ENCODE peak calls at places on chromosomes 6 and 20, in six cellular contexts. B is mesendoderm, F is H1, J is neuronal stem cell, X is H9, M is mesenchymal stem cell. Z is an unnamed sample.

GRCh38 chr6:19312291-19312978 is 524.7 kb upstream of the ID4 start:
- DNase-seq in B (peak), F (peak), J (peak), X (peak), M (no peak), Z (no peak)

GRCh38 chr6:106574729-106575458 is 54.4 kb downstream of the RTN4IP1 start:
- DNase-seq in B (peak), F (no peak), J (peak), X (no peak), M (peak), Z (peak)

GRCh38 chr6:16619777-16620176 is 141.5 kb downstream of the ATXN1 start:
- DNase-seq in B (no peak), F (no peak), J (no peak), X (no peak), M (no peak), Z (no peak)

GRCh38 chr6:107574856-107575255 is 84.9 kb downstream of the SOBP start:
- DNase-seq in B (no peak), F (no peak), J (no peak), X (no peak), M (no peak), Z (no peak)

GRCh38 chr20:47606414-47607207 is 104.9 kb downstream of the NCOA3 start:
- DNase-seq in B (no peak), F (no peak), J (no peak), X (no peak), M (no peak), Z (no peak)

GRCh38 chr20:50057409-50058053 is 55.4 kb downstream of the UBE2V1 start:
- DNase-seq in B (no peak), F (no peak), J (no peak), X (no peak), M (no peak), Z (no peak)

GRCh38 chr6:14873781-14874446 is 372.0 kb upstream of the JARID2 start:
- DNase-seq in B (no peak), F (no peak), J (no peak), X (no peak), M (no peak), Z (no peak)

GRCh38 chr20:40630723-40631631 is 58.1 kb downstream of the MAFB start:
- DNase-seq in B (no peak), F (no peak), J (no peak), X (no peak), M (no peak), Z (no peak)

GRCh38 chr20:56433221-56433879 is 21.3 kb downstream of the CASS4 start:
- DNase-seq in B (no peak), F (no peak), J (no peak), X (no peak), M (no peak), Z (no peak)

GRCh38 chr20:25402583-25402982 is 4.9 kb upstream of the GINS1 start:
- DNase-seq in B (peak), F (no peak), J (no peak), X (no peak), M (no peak), Z (no peak)

GRCh38 chr6:127131772-127132171 is 13.3 kb downstream of the RSPO3 start:
- DNase-seq in B (no peak), F (no peak), J (no peak), X (no peak), M (no peak), Z (no peak)

GRCh38 chr20:21918398-21918797 is 212.9 kb downstream of the PAX1 start:
- DNase-seq in B (no peak), F (no peak), J (no peak), X (no peak), M (no peak), Z (no peak)

GRCh38 chr6:40343887-40344565 is 243.1 kb downstream of the LRFN2 start:
- DNase-seq in B (no peak), F (peak), J (peak), X (peak), M (no peak), Z (no peak)

GRCh38 chr20:23841693-23842092 is 15.2 kb upstream of the CST2 start:
- DNase-seq in B (no peak), F (no peak), J (no peak), X (no peak), M (no peak), Z (no peak)

GRCh38 chr20:46406986-46407670 is 713 bp upstream of the ELMO2 start:
- DNase-seq in B (no peak), F (no peak), J (no peak), X (no peak), M (no peak), Z (peak)

GRCh38 chr6:52843600-52843999 is 3.0 kb upstream of the GSTA5 start:
- DNase-seq in B (no peak), F (no peak), J (no peak), X (no peak), M (no peak), Z (no peak)

GRCh38 chr6:9924971-9925370 is 489.9 kb downstream of the TFAP2A start:
- DNase-seq in B (no peak), F (no peak), J (no peak), X (no peak), M (no peak), Z (no peak)

GRCh38 chr6:112205521-112206458 is 48.6 kb downstream of the LAMA4 start:
- DNase-seq in B (peak), F (no peak), J (no peak), X (no peak), M (no peak), Z (peak)

GRCh38 chr20:2102585-2103453 is 1.2 kb downstream of the STK35 start:
- DNase-seq in B (peak), F (peak), J (peak), X (peak), M (peak), Z (peak)

GRCh38 chr20:2101935-2102584 is 433 bp downstream of the STK35 start:
- DNase-seq in B (peak), F (peak), J (peak), X (peak), M (peak), Z (peak)

GRCh38 chr20:2103454-2104153 is 2.0 kb downstream of the STK35 start:
- DNase-seq in B (no peak), F (no peak), J (no peak), X (no peak), M (peak), Z (no peak)

GRCh38 chr20:2101057-2101934 is at the start of gene STK35:
- DNase-seq in B (peak), F (peak), J (no peak), X (peak), M (no peak), Z (no peak)

GRCh38 chr20:2104236-2104635 is 2.6 kb downstream of the STK35 start:
- DNase-seq in B (no peak), F (no peak), J (no peak), X (no peak), M (peak), Z (no peak)
- H2BK120ac ChIP-seq in B (no peak), F (no peak), J (no peak), X (no peak), M (no peak), Z (no peak)

DNA sequence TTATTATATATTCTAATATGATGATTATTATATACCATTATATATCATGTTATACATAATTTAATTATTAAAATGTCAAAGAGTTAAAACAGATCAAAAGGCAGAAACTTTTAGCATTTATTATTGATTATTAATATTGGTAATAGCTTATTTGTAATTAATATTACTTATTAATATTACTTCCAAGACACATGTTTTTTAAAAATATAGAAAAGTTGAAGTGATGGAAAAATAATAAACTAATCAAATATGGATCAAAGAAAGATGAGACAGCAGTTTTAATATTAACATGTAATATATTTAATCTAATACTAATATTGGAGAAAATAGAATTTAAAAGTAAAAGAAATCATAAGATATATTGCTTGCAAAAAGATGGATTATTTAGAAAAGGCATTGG is 154.6 kb upstream of the TAB2 start:
- DNase-seq in B (no peak), F (no peak), J (no peak), X (no peak), M (no peak), Z (no peak)
- H2BK15ac ChIP-seq in B (no peak), F (no peak), J (no peak), X (no peak), M (no peak), Z (no peak)

DNA sequence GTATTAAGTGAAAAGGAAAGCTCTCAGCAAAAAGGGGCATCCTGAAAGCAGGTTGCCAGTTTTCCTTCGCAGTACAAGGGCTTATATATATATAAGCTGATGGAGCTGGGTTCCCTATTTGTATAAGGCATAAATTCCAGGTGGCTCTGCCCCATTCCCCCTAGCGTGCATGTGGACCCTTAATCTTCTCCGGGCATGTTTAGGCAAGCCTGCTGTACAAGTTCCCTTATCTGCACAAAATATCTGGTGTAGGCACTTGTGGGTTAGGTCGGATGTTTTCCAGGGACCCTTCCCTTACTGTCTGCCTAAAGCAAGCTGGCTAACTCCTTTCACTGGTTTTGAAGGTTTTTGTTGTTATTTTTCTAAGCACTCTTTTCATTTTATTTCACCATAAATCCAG is 140.7 kb downstream of the FUT9 start:
- DNase-seq in B (no peak), F (no peak), J (no peak), X (no peak), M (peak), Z (no peak)
- H2BK120ac ChIP-seq in B (no peak), F (peak), J (no peak), X (no peak), M (no peak), Z (no peak)

GRCh38 chr6:400815-401214 is 9.3 kb downstream of the IRF4 start:
- DNase-seq in B (no peak), F (no peak), J (no peak), X (no peak), M (no peak), Z (no peak)
- H2BK15ac ChIP-seq in B (no peak), F (no peak), J (no peak), X (no peak), M (no peak), Z (no peak)

GRCh38 chr6:113858605-113859348 is 1.6 kb downstream of the MARCKS start:
- DNase-seq in B (peak), F (peak), J (peak), X (peak), M (peak), Z (peak)

GRCh38 chr6:113859349-113860164 is 2.4 kb downstream of the MARCKS start:
- DNase-seq in B (peak), F (no peak), J (no peak), X (peak), M (no peak), Z (peak)

GRCh38 chr6:113856571-113857564 is at the start of gene MARCKS:
- DNase-seq in B (peak), F (peak), J (peak), X (peak), M (peak), Z (peak)

GRCh38 chr6:113857565-113858066 is 471 bp downstream of the MARCKS start:
- DNase-seq in B (peak), F (peak), J (peak), X (no peak), M (no peak), Z (no peak)

DNA sequence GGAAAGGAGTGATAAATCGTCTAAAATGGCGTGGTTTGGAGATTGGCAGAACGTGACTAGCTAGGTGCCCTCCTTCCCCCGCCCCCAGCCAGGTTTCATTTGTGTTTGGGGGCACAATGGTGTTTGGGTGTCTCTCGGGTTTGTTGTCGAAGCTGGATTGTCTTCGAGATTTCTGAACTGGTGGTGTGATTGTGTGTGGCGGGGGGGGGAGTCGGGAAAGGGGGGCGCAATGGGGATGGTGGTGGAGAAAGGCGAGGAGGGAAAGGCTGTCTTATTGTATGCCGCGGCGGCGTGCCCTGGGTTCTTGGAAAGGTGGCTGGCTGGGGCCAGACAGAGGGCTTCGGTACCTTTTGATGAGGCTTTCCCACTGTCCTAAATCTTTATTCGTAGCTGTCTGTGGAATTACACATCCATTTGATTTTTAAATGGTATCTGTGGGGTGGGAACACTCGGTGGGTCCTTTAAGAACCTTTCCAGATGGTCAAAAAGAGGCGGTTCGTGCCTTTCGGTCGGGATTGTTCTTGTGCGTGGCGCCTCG is 991 bp downstream of the MARCKS start:
- DNase-seq in B (peak), F (peak), J (peak), X (peak), M (peak), Z (peak)
- H2BK120ac ChIP-seq in B (peak), F (peak), J (peak), X (peak), M (peak), Z (peak)

GRCh38 chr6:153729189-153729588 is 309.9 kb upstream of the OPRM1 start:
- DNase-seq in B (no peak), F (no peak), J (no peak), X (no peak), M (peak), Z (no peak)
- H2BK15ac ChIP-seq in B (no peak), F (no peak), J (no peak), X (no peak), M (no peak), Z (no peak)

DNA sequence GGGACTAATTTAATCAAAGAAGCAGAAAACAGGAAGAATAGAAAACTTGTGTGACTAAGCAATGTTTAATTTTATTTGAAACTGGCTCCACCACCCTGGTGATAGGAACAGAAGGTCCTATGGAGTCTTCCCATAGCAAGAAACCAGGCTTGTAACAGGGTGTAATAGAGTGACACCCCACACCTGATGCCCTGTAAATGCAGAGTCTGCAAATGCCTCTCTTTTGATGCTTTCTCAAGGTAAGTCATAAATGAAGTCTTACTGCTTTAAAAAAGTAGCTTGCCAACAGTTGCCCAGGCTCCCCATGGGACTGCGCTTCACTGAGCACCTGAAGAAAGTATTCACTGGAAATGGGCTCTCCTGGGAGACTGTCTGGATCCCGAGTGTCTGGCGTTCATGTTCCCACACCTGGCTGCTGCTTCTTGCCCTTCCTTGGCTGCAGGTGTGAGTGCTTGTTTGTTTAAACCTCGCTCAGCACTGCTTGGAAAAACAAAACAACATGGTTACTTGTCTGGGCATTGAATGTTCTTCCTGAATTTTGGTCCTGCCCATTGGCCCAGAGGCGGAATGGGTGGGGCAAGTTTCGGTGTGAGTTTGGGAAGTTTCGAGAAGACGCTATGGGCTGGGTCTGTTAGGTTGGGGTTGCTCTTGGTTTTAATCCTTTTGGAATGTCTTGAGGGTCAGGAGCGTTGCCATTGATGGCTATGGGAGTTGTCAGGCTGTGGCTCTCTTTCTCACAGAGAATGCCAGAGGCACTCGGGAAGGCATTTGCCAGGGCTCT is 134.7 kb downstream of the LRRC1 start:
- DNase-seq in B (no peak), F (no peak), J (no peak), X (no peak), M (no peak), Z (no peak)
- H2BK120ac ChIP-seq in B (no peak), F (no peak), J (no peak), X (no peak), M (no peak), Z (no peak)

GRCh38 chr6:43124481-43124880 is 46.6 kb upstream of the SRF start:
- DNase-seq in B (no peak), F (no peak), J (no peak), X (no peak), M (no peak), Z (no peak)

GRCh38 chr6:43127180-43127579 is 43.9 kb upstream of the SRF start:
- DNase-seq in B (no peak), F (no peak), J (no peak), X (no peak), M (no peak), Z (no peak)

GRCh38 chr6:43125555-43125954 is 45.5 kb upstream of the SRF start:
- DNase-seq in B (no peak), F (no peak), J (no peak), X (no peak), M (peak), Z (no peak)

GRCh38 chr6:43123691-43124314 is 47.3 kb upstream of the SRF start:
- DNase-seq in B (peak), F (no peak), J (no peak), X (no peak), M (no peak), Z (no peak)

GRCh38 chr6:43125119-43125518 is 46.0 kb upstream of the SRF start:
- DNase-seq in B (no peak), F (no peak), J (no peak), X (no peak), M (peak), Z (peak)
- H2BK15ac ChIP-seq in B (no peak), F (no peak), J (no peak), X (no peak), M (no peak), Z (no peak)

GRCh38 chr6:167350731-167351655 is 26.1 kb downstream of the TTLL2 start:
- DNase-seq in B (peak), F (peak), J (peak), X (peak), M (peak), Z (no peak)
- H2BK120ac ChIP-seq in B (no peak), F (no peak), J (peak), X (no peak), M (no peak), Z (no peak)

GRCh38 chr6:158758941-158759479 is 60.2 kb downstream of the EZR start:
- DNase-seq in B (no peak), F (no peak), J (no peak), X (no peak), M (no peak), Z (no peak)
- H2BK15ac ChIP-seq in B (no peak), F (peak), J (peak), X (no peak), M (no peak), Z (no peak)

Z was measured in IMR-90.